ENCODE peak calls at places on chromosomes 5 and 9, in six cellular contexts. X, Y, W, L, R and G are unnamed samples.

GRCh38 chr5:68074633-68075032 is 140.9 kb upstream of the PIK3R1 start:
- DNase-seq in X (no peak), Y (peak), W (no peak), L (no peak), R (no peak), G (no peak)

GRCh38 chr9:101462558-101462957 is 27.0 kb upstream of the ALDOB start:
- DNase-seq in X (peak), Y (no peak), W (peak), L (no peak), R (no peak), G (no peak)

GRCh38 chr5:105218018-105218417 is 1655.4 kb upstream of the NUDT12 start:
- DNase-seq in X (no peak), Y (no peak), W (no peak), L (no peak), R (no peak), G (no peak)

GRCh38 chr5:125017796-125018195 is 271.4 kb upstream of the ZNF608 start:
- DNase-seq in X (no peak), Y (no peak), W (no peak), L (no peak), R (no peak), G (no peak)

GRCh38 chr9:105449081-105449480 is 1.2 kb downstream of the FSD1L start:
- DNase-seq in X (peak), Y (no peak), W (no peak), L (no peak), R (no peak), G (no peak)

GRCh38 chr9:33988219-33988890 is 60.3 kb downstream of the UBAP2 start:
- DNase-seq in X (peak), Y (no peak), W (no peak), L (no peak), R (no peak), G (no peak)

GRCh38 chr9:119836036-119836435 is 466.8 kb upstream of the BRINP1 start:
- DNase-seq in X (no peak), Y (peak), W (no peak), L (no peak), R (no peak), G (no peak)

GRCh38 chr9:73039253-73039915 is 86.5 kb upstream of the ALDH1A1 start:
- DNase-seq in X (no peak), Y (no peak), W (peak), L (no peak), R (peak), G (no peak)

GRCh38 chr5:156647034-156647451 is 203.1 kb upstream of the PPP1R2B start:
- DNase-seq in X (no peak), Y (no peak), W (peak), L (no peak), R (no peak), G (no peak)

GRCh38 chr5:143898381-143898780 is 86.4 kb downstream of the HMHB1 start:
- DNase-seq in X (no peak), Y (no peak), W (no peak), L (no peak), R (no peak), G (no peak)

GRCh38 chr9:31597977-31598376 is 786.5 kb upstream of the ACO1 start:
- DNase-seq in X (peak), Y (no peak), W (no peak), L (no peak), R (no peak), G (no peak)

GRCh38 chr5:75651575-75651974 is 40.3 kb downstream of the ANKDD1B start:
- DNase-seq in X (peak), Y (no peak), W (no peak), L (no peak), R (no peak), G (no peak)

GRCh38 chr5:4339949-4340348 is 744.3 kb downstream of the IRX1 start:
- DNase-seq in X (no peak), Y (no peak), W (no peak), L (no peak), R (no peak), G (no peak)

GRCh38 chr5:56917534-56917933 is 8.1 kb downstream of the SETD9 start:
- DNase-seq in X (no peak), Y (no peak), W (no peak), L (no peak), R (no peak), G (no peak)

GRCh38 chr9:129027685-129028191 is 393 bp downstream of the SH3GLB2 start:
- DNase-seq in X (no peak), Y (peak), W (peak), L (peak), R (no peak), G (no peak)

GRCh38 chr5:42745856-42746255 is 10.8 kb upstream of the CCDC152 start:
- DNase-seq in X (no peak), Y (no peak), W (no peak), L (no peak), R (no peak), G (no peak)

GRCh38 chr9:119004618-119004990 is 364.6 kb downstream of the BRINP1 start:
- DNase-seq in X (peak), Y (no peak), W (peak), L (no peak), R (no peak), G (no peak)

GRCh38 chr5:145979270-145980223 is 43.2 kb downstream of the SH3RF2 start:
- DNase-seq in X (no peak), Y (no peak), W (no peak), L (no peak), R (no peak), G (no peak)

GRCh38 chr5:131430794-131431193 is 166.9 kb downstream of the CDC42SE2 start:
- DNase-seq in X (no peak), Y (no peak), W (peak), L (no peak), R (no peak), G (no peak)

GRCh38 chr9:111037744-111038335 is 430 bp downstream of the LPAR1 start:
- DNase-seq in X (peak), Y (peak), W (peak), L (no peak), R (no peak), G (no peak)

GRCh38 chr9:110179734-110180133 is 28.2 kb downstream of the C9orf152 start:
- DNase-seq in X (peak), Y (no peak), W (no peak), L (no peak), R (no peak), G (no peak)

GRCh38 chr5:11531805-11532204 is 372.4 kb downstream of the CTNND2 start:
- DNase-seq in X (no peak), Y (no peak), W (no peak), L (no peak), R (no peak), G (no peak)

GRCh38 chr5:55969956-55970355 is 24.8 kb downstream of the IL6ST start:
- DNase-seq in X (peak), Y (no peak), W (peak), L (no peak), R (no peak), G (no peak)